ENCODE peak calls at places on chromosomes 2 and 18, in eight cellular contexts. One of them, this sample, is unnamed.

GRCh38 chr2:26011990-26012856 is 21.7 kb upstream of the RAB10 start:
- DNase-seq in AG09319: no peak
- DNase-seq in nephron progenitor cell: no peak
- DNase-seq in HepG2: peak
- DNase-seq in AG10803: peak
- DNase-seq in left ventricle myocardium inferior: peak
- DNase-seq in ascending aorta: peak
- DNase-seq in fibroblast of lung: peak
- DNase-seq in this sample: no peak

GRCh38 chr2:217866457-217866856 is 136.3 kb downstream of the TNS1 start:
- DNase-seq in AG09319: no peak
- DNase-seq in nephron progenitor cell: peak
- DNase-seq in HepG2: no peak
- DNase-seq in AG10803: no peak
- DNase-seq in left ventricle myocardium inferior: no peak
- DNase-seq in ascending aorta: no peak
- DNase-seq in fibroblast of lung: no peak
- DNase-seq in this sample: no peak

GRCh38 chr2:39304200-39304599 is 60.4 kb upstream of the CDKL4 start:
- DNase-seq in AG09319: no peak
- DNase-seq in nephron progenitor cell: no peak
- DNase-seq in HepG2: no peak
- DNase-seq in AG10803: peak
- DNase-seq in left ventricle myocardium inferior: no peak
- DNase-seq in ascending aorta: no peak
- DNase-seq in fibroblast of lung: peak
- DNase-seq in this sample: no peak

GRCh38 chr18:11994346-11994707 is 13.0 kb downstream of the IMPA2 start:
- DNase-seq in AG09319: peak
- DNase-seq in nephron progenitor cell: no peak
- DNase-seq in HepG2: peak
- DNase-seq in AG10803: peak
- DNase-seq in left ventricle myocardium inferior: peak
- DNase-seq in ascending aorta: no peak
- DNase-seq in fibroblast of lung: peak
- DNase-seq in this sample: peak

GRCh38 chr2:71665168-71666093 is 212.1 kb downstream of the DYSF start:
- DNase-seq in AG09319: no peak
- DNase-seq in nephron progenitor cell: no peak
- DNase-seq in HepG2: no peak
- DNase-seq in AG10803: peak
- DNase-seq in left ventricle myocardium inferior: no peak
- DNase-seq in ascending aorta: no peak
- DNase-seq in fibroblast of lung: no peak
- DNase-seq in this sample: no peak

GRCh38 chr2:33126552-33126951 is 179.8 kb downstream of the LTBP1 start:
- DNase-seq in AG09319: no peak
- DNase-seq in nephron progenitor cell: no peak
- DNase-seq in HepG2: no peak
- DNase-seq in AG10803: no peak
- DNase-seq in left ventricle myocardium inferior: no peak
- DNase-seq in ascending aorta: no peak
- DNase-seq in fibroblast of lung: no peak
- DNase-seq in this sample: no peak

GRCh38 chr2:138087761-138088602 is 123.7 kb downstream of the HNMT start:
- DNase-seq in AG09319: no peak
- DNase-seq in nephron progenitor cell: peak
- DNase-seq in HepG2: no peak
- DNase-seq in AG10803: no peak
- DNase-seq in left ventricle myocardium inferior: no peak
- DNase-seq in ascending aorta: no peak
- DNase-seq in fibroblast of lung: no peak
- DNase-seq in this sample: peak

GRCh38 chr18:54850598-54850997 is 22.3 kb downstream of the RAB27B start:
- DNase-seq in AG09319: no peak
- DNase-seq in nephron progenitor cell: no peak
- DNase-seq in HepG2: no peak
- DNase-seq in AG10803: no peak
- DNase-seq in left ventricle myocardium inferior: no peak
- DNase-seq in ascending aorta: no peak
- DNase-seq in fibroblast of lung: no peak
- DNase-seq in this sample: no peak

GRCh38 chr2:84958135-84959044 is 12.6 kb upstream of the KCMF1 start:
- DNase-seq in AG09319: no peak
- DNase-seq in nephron progenitor cell: peak
- DNase-seq in HepG2: peak
- DNase-seq in AG10803: peak
- DNase-seq in left ventricle myocardium inferior: no peak
- DNase-seq in ascending aorta: no peak
- DNase-seq in fibroblast of lung: peak
- DNase-seq in this sample: peak

GRCh38 chr18:48412339-48412929 is 3.3 kb upstream of the ZBTB7C start:
- DNase-seq in AG09319: no peak
- DNase-seq in nephron progenitor cell: peak
- DNase-seq in HepG2: peak
- DNase-seq in AG10803: peak
- DNase-seq in left ventricle myocardium inferior: no peak
- DNase-seq in ascending aorta: no peak
- DNase-seq in fibroblast of lung: no peak
- DNase-seq in this sample: peak

GRCh38 chr2:112582314-112582746 is 2.1 kb upstream of the CHCHD5 start:
- DNase-seq in AG09319: no peak
- DNase-seq in nephron progenitor cell: peak
- DNase-seq in HepG2: peak
- DNase-seq in AG10803: peak
- DNase-seq in left ventricle myocardium inferior: no peak
- DNase-seq in ascending aorta: no peak
- DNase-seq in fibroblast of lung: peak
- DNase-seq in this sample: peak

GRCh38 chr2:112580084-112580483 is 4.3 kb upstream of the CHCHD5 start:
- DNase-seq in AG09319: no peak
- DNase-seq in nephron progenitor cell: no peak
- DNase-seq in HepG2: no peak
- DNase-seq in AG10803: no peak
- DNase-seq in left ventricle myocardium inferior: no peak
- DNase-seq in ascending aorta: no peak
- DNase-seq in fibroblast of lung: no peak
- DNase-seq in this sample: no peak

GRCh38 chr2:112579280-112579679 is 5.1 kb upstream of the CHCHD5 start:
- DNase-seq in AG09319: peak
- DNase-seq in nephron progenitor cell: no peak
- DNase-seq in HepG2: no peak
- DNase-seq in AG10803: peak
- DNase-seq in left ventricle myocardium inferior: no peak
- DNase-seq in ascending aorta: no peak
- DNase-seq in fibroblast of lung: peak
- DNase-seq in this sample: peak

GRCh38 chr2:112572005-112572404 is 12.4 kb upstream of the CHCHD5 start:
- DNase-seq in AG09319: no peak
- DNase-seq in nephron progenitor cell: no peak
- DNase-seq in HepG2: no peak
- DNase-seq in AG10803: no peak
- DNase-seq in left ventricle myocardium inferior: no peak
- DNase-seq in ascending aorta: no peak
- DNase-seq in fibroblast of lung: no peak
- DNase-seq in this sample: no peak

GRCh38 chr2:112577756-112578155 is 6.7 kb upstream of the CHCHD5 start:
- DNase-seq in AG09319: no peak
- DNase-seq in nephron progenitor cell: no peak
- DNase-seq in HepG2: no peak
- DNase-seq in AG10803: peak
- DNase-seq in left ventricle myocardium inferior: no peak
- DNase-seq in ascending aorta: no peak
- DNase-seq in fibroblast of lung: peak
- DNase-seq in this sample: no peak
- TF ChIP-seq CTCF in AG09319: no peak
- TF ChIP-seq CTCF in nephron progenitor cell: no peak
- TF ChIP-seq CTCF in HepG2: peak
- TF ChIP-seq CTCF in AG10803: peak
- TF ChIP-seq CTCF in left ventricle myocardium inferior: no peak
- TF ChIP-seq CTCF in ascending aorta: peak
- TF ChIP-seq CTCF in fibroblast of lung: peak
- TF ChIP-seq CTCF in this sample: no peak

DNA sequence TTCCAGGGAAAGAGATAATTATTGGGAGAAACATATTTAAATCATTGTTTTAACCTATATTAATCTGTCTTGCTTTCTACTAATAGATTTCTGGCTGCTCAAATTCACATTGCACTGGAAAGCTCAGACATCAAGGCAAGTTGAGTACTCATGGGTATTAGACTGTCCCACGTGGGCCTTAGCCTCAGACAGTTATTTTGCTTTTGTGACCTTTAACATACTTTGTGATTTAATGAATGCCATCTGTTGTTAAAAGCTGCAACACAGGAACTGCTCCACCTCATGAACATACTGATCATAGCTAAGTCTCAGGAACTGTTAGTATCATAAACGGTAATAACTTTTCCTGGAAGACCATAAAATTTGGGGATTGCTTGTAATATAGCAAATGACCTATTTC is 2.7 kb upstream of the LCT start:
- DNase-seq in AG09319: peak
- DNase-seq in nephron progenitor cell: no peak
- DNase-seq in HepG2: no peak
- DNase-seq in AG10803: peak
- DNase-seq in left ventricle myocardium inferior: no peak
- DNase-seq in ascending aorta: no peak
- DNase-seq in fibroblast of lung: peak
- DNase-seq in this sample: no peak
- TF ChIP-seq CTCF in AG09319: no peak
- TF ChIP-seq CTCF in nephron progenitor cell: no peak
- TF ChIP-seq CTCF in HepG2: no peak
- TF ChIP-seq CTCF in AG10803: no peak
- TF ChIP-seq CTCF in left ventricle myocardium inferior: no peak
- TF ChIP-seq CTCF in ascending aorta: no peak
- TF ChIP-seq CTCF in fibroblast of lung: no peak
- TF ChIP-seq CTCF in this sample: no peak

DNA sequence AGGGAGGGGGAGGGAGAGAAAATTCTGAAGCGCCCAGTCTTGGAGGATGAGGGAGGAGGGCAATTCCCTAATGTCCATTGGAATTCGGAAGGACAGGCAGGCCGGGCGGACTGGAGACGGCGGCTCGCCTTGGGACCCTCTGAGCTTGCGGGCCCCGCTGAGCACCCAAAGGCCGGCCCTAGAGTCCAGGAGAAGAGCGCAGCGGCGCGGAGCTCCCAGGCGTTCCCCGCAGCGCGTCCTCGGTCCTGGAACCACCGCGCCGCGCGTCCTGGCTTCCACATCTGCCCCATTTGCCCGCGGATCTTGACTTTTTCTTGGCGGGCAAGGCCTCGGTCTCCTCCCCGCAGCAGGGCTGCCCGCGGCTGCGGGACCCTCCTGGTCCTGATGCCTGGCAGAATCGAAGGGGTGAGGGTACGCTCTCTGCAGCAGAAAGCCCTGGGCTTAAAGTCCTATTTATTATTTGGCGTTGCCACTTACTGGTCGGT is 675 bp upstream of the MLPH start:
- DNase-seq in AG09319: no peak
- DNase-seq in nephron progenitor cell: peak
- DNase-seq in HepG2: no peak
- DNase-seq in AG10803: no peak
- DNase-seq in left ventricle myocardium inferior: no peak
- DNase-seq in ascending aorta: no peak
- DNase-seq in fibroblast of lung: peak
- DNase-seq in this sample: no peak
- TF ChIP-seq CTCF in AG09319: no peak
- TF ChIP-seq CTCF in nephron progenitor cell: no peak
- TF ChIP-seq CTCF in HepG2: no peak
- TF ChIP-seq CTCF in AG10803: no peak
- TF ChIP-seq CTCF in left ventricle myocardium inferior: no peak
- TF ChIP-seq CTCF in ascending aorta: no peak
- TF ChIP-seq CTCF in fibroblast of lung: no peak
- TF ChIP-seq CTCF in this sample: no peak

GRCh38 chr2:121902616-121903015 is 147.2 kb downstream of the TSN start:
- DNase-seq in AG09319: no peak
- DNase-seq in nephron progenitor cell: no peak
- DNase-seq in HepG2: no peak
- DNase-seq in AG10803: no peak
- DNase-seq in left ventricle myocardium inferior: no peak
- DNase-seq in ascending aorta: no peak
- DNase-seq in fibroblast of lung: no peak
- DNase-seq in this sample: no peak

GRCh38 chr2:121900391-121900790 is 144.9 kb downstream of the TSN start:
- DNase-seq in AG09319: no peak
- DNase-seq in nephron progenitor cell: no peak
- DNase-seq in HepG2: no peak
- DNase-seq in AG10803: no peak
- DNase-seq in left ventricle myocardium inferior: no peak
- DNase-seq in ascending aorta: no peak
- DNase-seq in fibroblast of lung: no peak
- DNase-seq in this sample: no peak

GRCh38 chr2:121904656-121905055 is 149.2 kb downstream of the TSN start:
- DNase-seq in AG09319: no peak
- DNase-seq in nephron progenitor cell: no peak
- DNase-seq in HepG2: no peak
- DNase-seq in AG10803: no peak
- DNase-seq in left ventricle myocardium inferior: no peak
- DNase-seq in ascending aorta: no peak
- DNase-seq in fibroblast of lung: no peak
- DNase-seq in this sample: no peak

GRCh38 chr2:121903037-121903689 is 147.7 kb downstream of the TSN start:
- DNase-seq in AG09319: no peak
- DNase-seq in nephron progenitor cell: no peak
- DNase-seq in HepG2: no peak
- DNase-seq in AG10803: peak
- DNase-seq in left ventricle myocardium inferior: peak
- DNase-seq in ascending aorta: no peak
- DNase-seq in fibroblast of lung: no peak
- DNase-seq in this sample: no peak

GRCh38 chr2:121902171-121902591 is 146.7 kb downstream of the TSN start:
- DNase-seq in AG09319: no peak
- DNase-seq in nephron progenitor cell: no peak
- DNase-seq in HepG2: no peak
- DNase-seq in AG10803: peak
- DNase-seq in left ventricle myocardium inferior: peak
- DNase-seq in ascending aorta: no peak
- DNase-seq in fibroblast of lung: no peak
- DNase-seq in this sample: no peak
- TF ChIP-seq CTCF in AG09319: no peak
- TF ChIP-seq CTCF in nephron progenitor cell: no peak
- TF ChIP-seq CTCF in HepG2: peak
- TF ChIP-seq CTCF in AG10803: peak
- TF ChIP-seq CTCF in left ventricle myocardium inferior: peak
- TF ChIP-seq CTCF in ascending aorta: no peak
- TF ChIP-seq CTCF in fibroblast of lung: no peak
- TF ChIP-seq CTCF in this sample: no peak

This sample was measured in MCF 10A.